ENCODE peak calls at places on chromosomes 1 and 21, in seven cellular contexts. C, M, F, W, Q, K and O are unnamed samples.

GRCh38 chr1:78522136-78522535 is 31.4 kb downstream of the PTGFR start:
- DNase-seq in C (no peak), M (no peak), F (no peak), W (no peak), Q (no peak), K (no peak), O (no peak)

GRCh38 chr1:166676981-166677380 is 162.3 kb upstream of the POGK start:
- DNase-seq in C (no peak), M (no peak), F (no peak), W (no peak), Q (no peak), K (no peak), O (no peak)

GRCh38 chr1:6461538-6462411 is 4.2 kb downstream of the TNFRSF25 start:
- DNase-seq in C (no peak), M (no peak), F (no peak), W (no peak), Q (no peak), K (no peak), O (no peak)

GRCh38 chr1:79006564-79006963 is at the start of gene ADGRL4:
- DNase-seq in C (peak; percentile 38), M (peak; percentile 4), F (no peak), W (no peak), Q (no peak), K (no peak), O (no peak)

GRCh38 chr21:14981246-14981645 is 83.6 kb downstream of the NRIP1 start:
- DNase-seq in C (peak; percentile 21), M (no peak), F (no peak), W (no peak), Q (no peak), K (no peak), O (no peak)

GRCh38 chr1:243438815-243439214 is 183.0 kb downstream of the SDCCAG8 start:
- DNase-seq in C (peak; percentile 50), M (no peak), F (no peak), W (no peak), Q (no peak), K (no peak), O (no peak)

GRCh38 chr1:229334716-229335115 is 8.1 kb downstream of the CCSAP start:
- DNase-seq in C (peak; percentile 16), M (no peak), F (no peak), W (no peak), Q (no peak), K (no peak), O (no peak)

GRCh38 chr1:228487336-228488106 is at the start of gene RNF187:
- DNase-seq in C (peak; percentile 7), M (no peak), F (peak; percentile 90), W (no peak), Q (peak; percentile 46), K (no peak), O (no peak)

GRCh38 chr1:241411056-241411775 is 54.2 kb upstream of the RGS7 start:
- DNase-seq in C (peak; percentile 80), M (peak; percentile 48), F (no peak), W (no peak), Q (no peak), K (no peak), O (no peak)